ENCODE peak calls at places on chromosomes 5 and 9, in seven cellular contexts. E is ovary, Z is esophagus squamous epithelium, S is psoas muscle, Q is OCI-LY7, N is mammary epithelial cell, C is sigmoid colon. W is an unnamed sample.
A peak's percentile ranks its signal among the peaks of the same experiment; 100 is the strongest.

GRCh38 chr5:147530801-147531389 is 21.0 kb upstream of the DPYSL3 start:
- DNase-seq in E (no peak), Z (no peak), S (no peak), Q (no peak), N (peak; percentile 93), C (no peak), W (no peak)

GRCh38 chr5:145925353-145925752 is 11.0 kb upstream of the SH3RF2 start:
- DNase-seq in E (no peak), Z (no peak), S (no peak), Q (no peak), N (peak; percentile 74), C (no peak), W (no peak)

GRCh38 chr9:16870606-16871357 is at the start of gene BNC2:
- DNase-seq in E (peak; percentile 83), Z (no peak), S (peak; percentile 82), Q (no peak), N (no peak), C (peak; percentile 86), W (peak; percentile 24)

GRCh38 chr9:106718996-106719395 is 144.0 kb upstream of the ZNF462 start:
- DNase-seq in E (no peak), Z (no peak), S (no peak), Q (no peak), N (peak; percentile 50), C (no peak), W (no peak)

GRCh38 chr5:69238760-69239251 is 4.1 kb downstream of the CDK7 start:
- DNase-seq in E (no peak), Z (no peak), S (no peak), Q (no peak), N (peak; percentile 91), C (no peak), W (no peak)

GRCh38 chr9:135159801-135160200 is 72.3 kb downstream of the OLFM1 start:
- DNase-seq in E (no peak), Z (no peak), S (no peak), Q (no peak), N (no peak), C (no peak), W (no peak)

GRCh38 chr5:37637165-37637845 is 202.5 kb downstream of the GDNF start:
- DNase-seq in E (no peak), Z (no peak), S (no peak), Q (no peak), N (no peak), C (no peak), W (no peak)

GRCh38 chr5:138018844-138019243 is 14.0 kb downstream of the FAM13B start:
- DNase-seq in E (no peak), Z (no peak), S (no peak), Q (no peak), N (no peak), C (no peak), W (no peak)

GRCh38 chr5:16935271-16936149 is 578 bp downstream of the MYO10 start:
- DNase-seq in E (no peak), Z (peak; percentile 4), S (peak; percentile 59), Q (no peak), N (peak; percentile 90), C (peak; percentile 75), W (peak; percentile 44)

GRCh38 chr9:92324451-92324850 is 699 bp downstream of the NOL8 start:
- DNase-seq in E (no peak), Z (no peak), S (no peak), Q (peak; percentile 10), N (no peak), C (no peak), W (no peak)
- H3K27ac ChIP-seq in E (no peak overlapping the region), Z (peak overlapping the region; percentile 92), S (peak overlapping the region; percentile 98), Q (peak overlapping the region; percentile 61), N (peak overlapping the region; percentile 98), C (peak overlapping the region; percentile 90), W (no peak overlapping the region)

GRCh38 chr5:150130493-150130922 is 25.1 kb downstream of the PDGFRB start:
- DNase-seq in E (no peak), Z (no peak), S (no peak), Q (no peak), N (no peak), C (no peak), W (no peak)

GRCh38 chr5:150131461-150131860 is 24.2 kb downstream of the PDGFRB start:
- DNase-seq in E (no peak), Z (no peak), S (no peak), Q (no peak), N (no peak), C (no peak), W (no peak)

GRCh38 chr5:150129813-150130492 is 25.7 kb downstream of the PDGFRB start:
- DNase-seq in E (peak; percentile 88), Z (no peak), S (peak; percentile 86), Q (peak; percentile 53), N (peak; percentile 59), C (peak; percentile 91), W (peak; percentile 71)

GRCh38 chr5:150126921-150127265 is 28.8 kb downstream of the PDGFRB start:
- DNase-seq in E (no peak), Z (no peak), S (no peak), Q (no peak), N (no peak), C (no peak), W (no peak)

DNA sequence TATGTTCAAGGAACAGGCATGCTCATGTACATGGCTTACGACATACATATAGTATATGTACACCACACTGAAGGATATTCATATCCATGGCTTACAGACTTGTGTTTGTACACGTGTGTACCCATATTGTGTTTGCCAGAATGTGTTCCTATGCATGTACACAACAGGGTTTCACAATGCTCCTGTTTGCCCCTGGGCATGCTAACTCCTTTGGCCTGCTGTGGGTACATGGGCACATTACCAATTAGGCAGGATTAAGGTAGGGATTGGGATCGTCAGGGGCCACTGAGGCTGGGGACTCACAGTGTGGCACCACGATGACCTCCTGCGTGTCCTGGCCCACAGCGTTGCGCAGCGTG is 26.2 kb downstream of the PDGFRB start:
- DNase-seq in E (no peak), Z (no peak), S (no peak), Q (no peak), N (no peak), C (no peak), W (no peak)
- H3K4me3 ChIP-seq in E (no peak overlapping the region), Z (peak overlapping the region; percentile 23), S (peak overlapping the region; percentile 39), Q (no peak overlapping the region), N (no peak overlapping the region), C (no peak overlapping the region), W (no peak overlapping the region)

GRCh38 chr9:109889456-109889855 is 109.5 kb downstream of the PALM2AKAP2 start:
- DNase-seq in E (no peak), Z (no peak), S (no peak), Q (no peak), N (peak; percentile 92), C (no peak), W (no peak)

GRCh38 chr9:109886617-109887016 is 106.6 kb downstream of the PALM2AKAP2 start:
- DNase-seq in E (no peak), Z (no peak), S (no peak), Q (no peak), N (peak; percentile 59), C (no peak), W (no peak)

GRCh38 chr9:109887079-109887478 is 107.1 kb downstream of the PALM2AKAP2 start:
- DNase-seq in E (no peak), Z (no peak), S (no peak), Q (no peak), N (peak; percentile 40), C (no peak), W (peak; percentile 19)

GRCh38 chr9:109883623-109884022 is 103.6 kb downstream of the PALM2AKAP2 start:
- DNase-seq in E (no peak), Z (no peak), S (no peak), Q (no peak), N (no peak), C (no peak), W (no peak)

GRCh38 chr9:109886050-109886449 is 106.1 kb downstream of the PALM2AKAP2 start:
- DNase-seq in E (no peak), Z (no peak), S (no peak), Q (no peak), N (no peak), C (no peak), W (peak; percentile 79)
- H3K27ac ChIP-seq in E (no peak overlapping the region), Z (no peak overlapping the region), S (no peak overlapping the region), Q (no peak overlapping the region), N (peak overlapping the region; percentile 31), C (no peak overlapping the region), W (peak overlapping the region; percentile 65)

DNA sequence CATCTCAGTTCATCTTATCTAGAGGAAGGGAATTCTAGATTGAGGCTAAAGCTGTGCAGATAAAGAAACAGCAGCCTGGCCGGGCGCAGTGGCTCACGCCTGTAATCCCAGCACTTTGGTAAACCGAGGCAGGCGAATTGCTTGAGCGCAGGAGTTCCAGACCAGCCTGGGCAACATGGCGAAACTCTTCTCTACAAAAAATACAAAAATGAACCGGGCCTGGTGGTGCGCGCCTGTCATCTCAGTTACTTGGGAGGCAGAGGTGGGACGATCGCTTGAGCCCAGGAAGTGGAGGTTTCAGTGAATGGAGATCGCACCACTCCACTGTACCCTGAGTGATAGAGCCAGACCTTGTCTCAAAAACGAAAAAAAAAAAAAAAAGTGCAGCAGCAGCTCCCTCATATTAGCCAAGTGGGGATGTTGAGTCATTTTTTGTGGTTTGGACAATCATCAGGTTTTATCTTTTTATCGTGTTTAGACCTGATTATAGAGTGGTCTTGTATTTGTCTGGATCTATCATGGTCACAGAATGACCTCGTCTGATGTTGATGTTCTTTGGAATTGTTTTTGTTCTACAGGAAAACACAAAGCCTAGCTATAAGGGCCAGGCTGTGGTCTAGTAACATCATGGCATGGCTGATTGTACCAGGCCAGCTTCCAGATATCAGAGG is 1.5 kb upstream of the FBXW11 start:
- DNase-seq in E (peak; percentile 33), Z (no peak), S (no peak), Q (no peak), N (peak; percentile 85), C (no peak), W (no peak)
- H3K4me3 ChIP-seq in E (peak overlapping the region; percentile 96), Z (peak overlapping the region; percentile 79), S (peak overlapping the region; percentile 96), Q (peak overlapping the region; percentile 95), N (peak overlapping the region; percentile 98), C (peak overlapping the region; percentile 99), W (peak overlapping the region; percentile 95)

DNA sequence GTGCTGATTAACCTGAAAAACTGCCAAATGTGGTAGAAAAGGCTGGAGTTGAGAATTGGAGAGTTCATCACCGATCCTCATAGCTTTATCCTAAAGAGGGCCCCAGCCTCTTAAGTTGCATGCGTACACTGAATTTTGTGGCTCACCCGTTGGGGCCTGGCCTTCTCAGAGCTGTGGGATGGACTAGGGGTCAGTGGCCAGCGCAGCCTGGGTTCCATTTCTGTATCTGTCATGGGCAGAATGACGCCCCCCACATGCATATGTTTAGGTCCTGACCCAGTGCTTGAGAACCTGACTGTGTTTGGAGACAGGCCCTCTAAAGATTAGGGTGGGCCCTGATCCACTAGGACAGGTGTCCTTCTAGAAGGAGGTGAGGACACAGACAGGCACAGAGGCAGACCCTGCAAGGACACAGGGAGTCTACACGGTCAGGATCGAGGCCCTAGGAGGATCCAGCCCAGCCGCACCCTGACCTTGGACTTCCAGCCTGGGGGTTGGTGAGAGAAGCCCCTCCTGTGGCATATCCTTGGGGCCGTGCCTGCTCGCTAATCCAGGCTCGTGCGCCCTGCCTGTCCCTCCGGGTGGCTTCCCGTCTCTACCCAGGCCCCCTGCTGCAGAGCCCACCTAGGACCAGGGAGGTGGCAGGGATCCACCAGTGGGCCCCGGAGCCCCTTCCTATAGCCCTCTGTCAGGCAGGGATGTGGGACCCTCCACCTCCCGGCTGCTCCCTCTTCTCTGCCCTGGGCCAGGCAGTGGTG is 32.2 kb downstream of the NDUFS6 start:
- DNase-seq in E (no peak), Z (no peak), S (no peak), Q (no peak), N (no peak), C (no peak), W (no peak)
- H3K27ac ChIP-seq in E (no peak overlapping the region), Z (no peak overlapping the region), S (no peak overlapping the region), Q (no peak overlapping the region), N (no peak overlapping the region), C (no peak overlapping the region), W (no peak overlapping the region)